ENCODE peak calls at places on chromosomes 5 and 9, in four cellular contexts. E is brain microvascular endothelial cell; W is lower lobe of right lung; X is effector memory CD4-positive, alpha-beta T cell. M is an unnamed sample. For H3K36me3, the result is how much of the 10 kb centered on the place peaks cover.

GRCh38 chr9:126482361-126483044 is 131.2 kb upstream of the LMX1B start:
- DNase-seq in X (no peak), W (peak), E (peak), M (no peak)

GRCh38 chr5:72673180-72673579 is 143.3 kb upstream of the TNPO1 start:
- DNase-seq in W (no peak), X (no peak), E (no peak), M (no peak)

GRCh38 chr5:127746756-127747155 is 43.6 kb downstream of the CCDC192 start:
- DNase-seq in E (no peak), X (no peak), W (no peak), M (no peak)

GRCh38 chr5:34497031-34497808 is 158.9 kb upstream of the RAI14 start:
- DNase-seq in X (no peak), E (no peak), W (no peak), M (no peak)

GRCh38 chr5:36150676-36151433 is 832 bp downstream of the LMBRD2 start:
- DNase-seq in E (peak), W (peak), X (peak), M (peak)

GRCh38 chr9:77879344-77880089 is 152.1 kb downstream of the GNAQ start:
- DNase-seq in W (no peak), X (no peak), E (peak), M (peak)

GRCh38 chr9:2663486-2663885 is 41.9 kb downstream of the VLDLR start:
- DNase-seq in X (no peak), W (no peak), E (no peak), M (no peak)

GRCh38 chr9:122212473-122213004 is 16.2 kb downstream of the LHX6 start:
- DNase-seq in X (no peak), E (no peak), W (no peak), M (no peak)

GRCh38 chr9:135342206-135343130 is 137.1 kb upstream of the PPP1R26 start:
- DNase-seq in W (peak), X (no peak), E (no peak), M (no peak)

GRCh38 chr5:4862500-4862899 is 277.6 kb upstream of the ADAMTS16 start:
- DNase-seq in E (peak), X (no peak), W (no peak), M (no peak)

GRCh38 chr5:143826909-143827514 is 15.1 kb downstream of the HMHB1 start:
- DNase-seq in W (no peak), E (no peak), X (no peak), M (peak)

GRCh38 chr5:91541696-91542095 is 158.6 kb upstream of the ARRDC3 start:
- DNase-seq in E (peak), X (no peak), W (no peak), M (peak)

GRCh38 chr5:172379481-172379880 is 74.8 kb downstream of the SH3PXD2B start:
- DNase-seq in X (no peak), W (no peak), E (no peak), M (peak)

DNA sequence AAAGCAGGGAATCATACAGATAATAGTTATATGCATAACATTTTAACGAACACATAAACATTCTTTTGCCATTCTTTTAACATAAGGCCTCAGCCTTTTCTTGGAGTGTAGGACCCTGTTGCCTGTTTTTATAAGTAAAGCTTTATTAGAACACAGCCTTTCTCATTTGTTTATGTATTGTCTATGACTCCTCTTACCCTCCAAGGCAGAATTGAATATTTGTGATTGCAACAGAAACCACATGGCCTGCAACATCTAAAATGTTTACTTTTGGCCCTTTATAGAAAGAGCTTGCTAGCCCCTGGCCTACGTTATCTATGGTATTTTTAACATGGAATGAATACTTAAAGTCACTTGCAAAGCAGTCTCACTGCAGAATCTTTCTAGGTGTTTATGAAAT is 2.6 kb downstream of the SLC31A1 start:
- DNase-seq in W (no peak), X (no peak), E (peak), M (no peak)
- H3K4me3 ChIP-seq in W (no peak), X (no peak), E (no peak), M (no peak)

GRCh38 chr9:137764981-137765380 is 112.6 kb upstream of the CACNA1B start:
- DNase-seq in X (no peak), E (no peak), W (no peak), M (no peak)
- H3K36me3 ChIP-seq in X (under half), E (under half), W (half or more), M (under half)

DNA sequence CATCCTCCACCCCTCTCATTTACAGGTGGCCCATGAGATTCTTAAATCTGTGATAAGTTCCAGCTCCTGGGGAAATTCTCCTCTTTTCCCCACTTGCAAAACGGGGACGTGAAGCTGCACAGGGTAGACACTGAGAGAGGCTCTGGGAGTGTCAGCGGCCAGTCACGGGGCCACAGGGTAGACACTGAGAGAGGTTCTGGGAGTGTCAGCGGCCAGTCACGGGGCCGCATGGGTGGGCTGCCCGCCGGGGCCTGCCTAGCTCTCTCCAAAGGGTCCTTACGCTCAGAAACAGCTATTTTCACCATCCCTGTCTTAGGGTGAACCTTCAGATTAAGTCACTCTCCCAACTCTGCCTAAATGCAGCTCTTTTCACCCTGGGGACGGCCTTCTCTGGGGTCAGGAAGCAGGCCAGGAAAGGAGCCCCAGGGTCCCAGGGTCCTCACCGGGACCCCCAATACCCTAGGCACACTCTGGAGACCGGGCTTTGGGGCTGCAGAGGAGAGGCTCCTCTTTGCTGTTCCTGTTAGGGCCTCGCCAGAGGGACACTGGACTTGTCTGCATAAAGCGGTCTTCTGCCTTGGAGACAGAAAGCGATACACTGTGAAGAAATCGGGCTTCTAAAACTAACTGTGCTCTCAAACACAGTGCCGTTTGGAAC is 1.5 kb downstream of the FAM78A start:
- DNase-seq in X (no peak), E (no peak), W (peak), M (no peak)
- H3K4me3 ChIP-seq in X (peak), E (no peak), W (peak), M (no peak)

GRCh38 chr5:174725261-174725990 is 1.0 kb downstream of the MSX2 start:
- DNase-seq in W (no peak), X (no peak), E (no peak), M (no peak)
- H3K36me3 ChIP-seq in W (under half), X (under half), E (under half), M (under half)

GRCh38 chr9:14347408-14348224 is 33.7 kb upstream of the NFIB start:
- DNase-seq in W (no peak), X (no peak), E (peak), M (peak)
- H3K4me3 ChIP-seq in W (peak), X (no peak), E (peak), M (peak)

GRCh38 chr9:95083086-95083768 is 234.3 kb downstream of the FANCC start:
- DNase-seq in W (no peak), X (no peak), E (no peak), M (no peak)
- H3K36me3 ChIP-seq in W (half or more), X (under half), E (under half), M (half or more)

GRCh38 chr5:148829734-148830133 is 3.3 kb downstream of the ADRB2 start:
- DNase-seq in W (no peak), X (no peak), E (no peak), M (peak)
- H3K4me3 ChIP-seq in W (peak), X (peak), E (no peak), M (peak)

M was measured in MG63.